ENCODE peak calls at places on chromosome 22, in seven cellular contexts. E is dorsolateral prefrontal cortex; M is Daoy; O is NCI-H526 treated with DMSO at 0.1 percent for 48 hours; Q is activated gamma-delta T cell treated with Interleukin-2 at 50 U/mL for 16 hours; N is AG09319; W is activated T-cell treated with anti-CD3 and anti-CD28 coated beads, Interleukin-2, amount 50 U/mL, for 72 hours. A is an unnamed sample.

GRCh38 chr22:29030016-29030617 is 31.5 kb downstream of the C22orf31 start:
- DNase-seq in E (no peak), M (no peak), O (peak), Q (no peak), N (no peak), W (no peak), A (no peak)

GRCh38 chr22:45216133-45217003 is 24.3 kb downstream of the KIAA0930 start:
- DNase-seq in E (no peak), M (no peak), O (no peak), Q (no peak), N (no peak), W (no peak), A (no peak)

GRCh38 chr22:43203471-43203981 is 16.6 kb upstream of the TTLL12 start:
- DNase-seq in E (no peak), M (no peak), O (no peak), Q (no peak), N (no peak), W (no peak), A (no peak)

GRCh38 chr22:20206709-20207215 is 55.9 kb upstream of the CCDC188 start:
- DNase-seq in E (no peak), M (peak), O (no peak), Q (no peak), N (no peak), W (peak), A (no peak)

GRCh38 chr22:42353883-42354727 is 78.1 kb downstream of the NFAM1 start:
- DNase-seq in E (no peak), M (peak), O (no peak), Q (no peak), N (peak), W (no peak), A (no peak)

GRCh38 chr22:29208879-29209623 is 3.4 kb downstream of the EMID1 start:
- DNase-seq in E (no peak), M (no peak), O (no peak), Q (no peak), N (no peak), W (no peak), A (no peak)

GRCh38 chr22:38572065-38572464 is 2.1 kb upstream of the DMC1 start:
- DNase-seq in E (no peak), M (peak), O (peak), Q (peak), N (peak), W (peak), A (no peak)

GRCh38 chr22:20545681-20546521 is 38.5 kb downstream of the MED15 start:
- DNase-seq in E (no peak), M (no peak), O (no peak), Q (no peak), N (no peak), W (no peak), A (no peak)

GRCh38 chr22:44211946-44212930 is 31.5 kb downstream of the PARVG start:
- DNase-seq in E (peak), M (no peak), O (no peak), Q (no peak), N (peak), W (no peak), A (no peak)

GRCh38 chr22:44399906-44400762 is 87.4 kb upstream of the SHISAL1 start:
- DNase-seq in E (peak), M (no peak), O (no peak), Q (no peak), N (no peak), W (no peak), A (peak)

GRCh38 chr22:43275545-43275981 is 67.6 kb downstream of the SCUBE1 start:
- DNase-seq in E (no peak), M (peak), O (no peak), Q (no peak), N (no peak), W (no peak), A (no peak)

GRCh38 chr22:47622541-47622940 is 860.1 kb downstream of the TBC1D22A start:
- DNase-seq in E (no peak), M (no peak), O (no peak), Q (no peak), N (no peak), W (no peak), A (no peak)

GRCh38 chr22:19103881-19104821 is 18.1 kb downstream of the DGCR2 start:
- DNase-seq in E (no peak), M (no peak), O (no peak), Q (no peak), N (peak), W (no peak), A (no peak)

A was measured in cardiac septum.